ENCODE peak calls at places on chromosomes 12 and 14, in eight cellular contexts. One of them, this sample, is unnamed.

GRCh38 chr12:108511633-108512540 is 3.2 kb upstream of the FICD start:
- DNase-seq in astrocyte of the cerebellum: peak; percentile 53
- DNase-seq in psoas muscle: peak; percentile 55
- DNase-seq in left ventricle myocardium inferior: peak; percentile 56
- DNase-seq in HFF-Myc: peak; percentile 65
- DNase-seq in WERI-Rb-1: peak; percentile 72
- DNase-seq in WTC11: peak; percentile 85
- DNase-seq in astrocyte of the spinal cord: peak; percentile 63
- DNase-seq in this sample: peak; percentile 73

GRCh38 chr12:89370411-89370810 is 18.1 kb upstream of the DUSP6 start:
- DNase-seq in psoas muscle: no peak
- DNase-seq in WTC11: no peak
- DNase-seq in left ventricle myocardium inferior: no peak
- DNase-seq in HFF-Myc: no peak
- DNase-seq in WERI-Rb-1: no peak
- DNase-seq in astrocyte of the cerebellum: no peak
- DNase-seq in astrocyte of the spinal cord: no peak
- DNase-seq in this sample: no peak

GRCh38 chr12:9674226-9674590 is 4.7 kb downstream of the CLEC2D start:
- DNase-seq in astrocyte of the cerebellum: no peak
- DNase-seq in WERI-Rb-1: no peak
- DNase-seq in left ventricle myocardium inferior: no peak
- DNase-seq in psoas muscle: no peak
- DNase-seq in WTC11: no peak
- DNase-seq in HFF-Myc: no peak
- DNase-seq in astrocyte of the spinal cord: no peak
- DNase-seq in this sample: no peak

GRCh38 chr12:77940566-77940965 is 109.9 kb downstream of the NAV3 start:
- DNase-seq in astrocyte of the cerebellum: no peak
- DNase-seq in WTC11: no peak
- DNase-seq in WERI-Rb-1: no peak
- DNase-seq in left ventricle myocardium inferior: no peak
- DNase-seq in astrocyte of the spinal cord: no peak
- DNase-seq in psoas muscle: no peak
- DNase-seq in HFF-Myc: peak; percentile 76
- DNase-seq in this sample: no peak

GRCh38 chr12:49347307-49348237 is 884 bp downstream of the DNAJC22 start:
- DNase-seq in WTC11: peak; percentile 93
- DNase-seq in astrocyte of the spinal cord: peak; percentile 90
- DNase-seq in left ventricle myocardium inferior: peak; percentile 69
- DNase-seq in WERI-Rb-1: peak; percentile 84
- DNase-seq in astrocyte of the cerebellum: peak; percentile 53
- DNase-seq in HFF-Myc: no peak
- DNase-seq in psoas muscle: peak; percentile 73
- DNase-seq in this sample: peak; percentile 86

GRCh38 chr12:11771356-11771755 is 121.9 kb downstream of the ETV6 start:
- DNase-seq in WTC11: no peak
- DNase-seq in astrocyte of the spinal cord: peak; percentile 65
- DNase-seq in left ventricle myocardium inferior: no peak
- DNase-seq in astrocyte of the cerebellum: no peak
- DNase-seq in WERI-Rb-1: no peak
- DNase-seq in psoas muscle: no peak
- DNase-seq in HFF-Myc: no peak
- DNase-seq in this sample: no peak

GRCh38 chr12:22016982-22017381 is 29.0 kb upstream of the CMAS start:
- DNase-seq in HFF-Myc: no peak
- DNase-seq in astrocyte of the cerebellum: no peak
- DNase-seq in astrocyte of the spinal cord: no peak
- DNase-seq in psoas muscle: no peak
- DNase-seq in WERI-Rb-1: no peak
- DNase-seq in left ventricle myocardium inferior: no peak
- DNase-seq in WTC11: no peak
- DNase-seq in this sample: no peak

GRCh38 chr12:16012086-16012485 is 101.0 kb downstream of the DERA start:
- DNase-seq in WTC11: no peak
- DNase-seq in left ventricle myocardium inferior: peak; percentile 63
- DNase-seq in WERI-Rb-1: peak; percentile 65
- DNase-seq in psoas muscle: peak; percentile 30
- DNase-seq in astrocyte of the cerebellum: peak; percentile 43
- DNase-seq in astrocyte of the spinal cord: peak; percentile 50
- DNase-seq in HFF-Myc: no peak
- DNase-seq in this sample: no peak

GRCh38 chr12:104064842-104065441 is 611 bp downstream of the HCFC2 start:
- DNase-seq in astrocyte of the spinal cord: peak; percentile 9
- DNase-seq in WERI-Rb-1: peak; percentile 30
- DNase-seq in HFF-Myc: no peak
- DNase-seq in psoas muscle: peak; percentile 20
- DNase-seq in astrocyte of the cerebellum: no peak
- DNase-seq in left ventricle myocardium inferior: peak; percentile 27
- DNase-seq in WTC11: no peak
- DNase-seq in this sample: no peak

GRCh38 chr12:127416796-127417195 is 850.2 kb upstream of the TMEM132C start:
- DNase-seq in HFF-Myc: no peak
- DNase-seq in WTC11: no peak
- DNase-seq in WERI-Rb-1: no peak
- DNase-seq in astrocyte of the cerebellum: no peak
- DNase-seq in left ventricle myocardium inferior: no peak
- DNase-seq in psoas muscle: no peak
- DNase-seq in astrocyte of the spinal cord: peak; percentile 59
- DNase-seq in this sample: no peak

GRCh38 chr12:9404469-9405260 is 196.5 kb upstream of the PZP start:
- DNase-seq in HFF-Myc: no peak
- DNase-seq in astrocyte of the cerebellum: no peak
- DNase-seq in psoas muscle: peak; percentile 20
- DNase-seq in WERI-Rb-1: no peak
- DNase-seq in astrocyte of the spinal cord: no peak
- DNase-seq in left ventricle myocardium inferior: no peak
- DNase-seq in WTC11: no peak
- DNase-seq in this sample: no peak

GRCh38 chr12:55797068-55797467 is 20.5 kb downstream of the SARNP start:
- DNase-seq in left ventricle myocardium inferior: no peak
- DNase-seq in WTC11: peak; percentile 36
- DNase-seq in WERI-Rb-1: peak; percentile 37
- DNase-seq in astrocyte of the cerebellum: peak; percentile 37
- DNase-seq in psoas muscle: no peak
- DNase-seq in astrocyte of the spinal cord: peak; percentile 55
- DNase-seq in HFF-Myc: no peak
- DNase-seq in this sample: peak; percentile 13

GRCh38 chr14:55351111-55351510 is 60.5 kb downstream of the ATG14 start:
- DNase-seq in HFF-Myc: no peak
- DNase-seq in astrocyte of the cerebellum: no peak
- DNase-seq in WERI-Rb-1: no peak
- DNase-seq in left ventricle myocardium inferior: no peak
- DNase-seq in psoas muscle: no peak
- DNase-seq in WTC11: no peak
- DNase-seq in astrocyte of the spinal cord: no peak
- DNase-seq in this sample: no peak

GRCh38 chr12:66418908-66419307 is 116.6 kb downstream of the HELB start:
- DNase-seq in WERI-Rb-1: no peak
- DNase-seq in left ventricle myocardium inferior: no peak
- DNase-seq in HFF-Myc: no peak
- DNase-seq in WTC11: no peak
- DNase-seq in psoas muscle: no peak
- DNase-seq in astrocyte of the spinal cord: no peak
- DNase-seq in astrocyte of the cerebellum: no peak
- DNase-seq in this sample: no peak

GRCh38 chr12:14811486-14811885 is 2.5 kb downstream of the SMCO3 start:
- DNase-seq in left ventricle myocardium inferior: no peak
- DNase-seq in WERI-Rb-1: no peak
- DNase-seq in psoas muscle: no peak
- DNase-seq in astrocyte of the spinal cord: no peak
- DNase-seq in WTC11: no peak
- DNase-seq in astrocyte of the cerebellum: no peak
- DNase-seq in HFF-Myc: no peak
- DNase-seq in this sample: no peak

GRCh38 chr12:14810167-14810952 is 3.6 kb downstream of the SMCO3 start:
- DNase-seq in WTC11: no peak
- DNase-seq in left ventricle myocardium inferior: no peak
- DNase-seq in psoas muscle: no peak
- DNase-seq in astrocyte of the spinal cord: no peak
- DNase-seq in astrocyte of the cerebellum: no peak
- DNase-seq in WERI-Rb-1: no peak
- DNase-seq in HFF-Myc: no peak
- DNase-seq in this sample: no peak

GRCh38 chr12:14814082-14814481 is at the start of gene SMCO3:
- DNase-seq in WTC11: no peak
- DNase-seq in psoas muscle: no peak
- DNase-seq in HFF-Myc: no peak
- DNase-seq in astrocyte of the cerebellum: no peak
- DNase-seq in WERI-Rb-1: no peak
- DNase-seq in left ventricle myocardium inferior: no peak
- DNase-seq in astrocyte of the spinal cord: no peak
- DNase-seq in this sample: no peak

DNA sequence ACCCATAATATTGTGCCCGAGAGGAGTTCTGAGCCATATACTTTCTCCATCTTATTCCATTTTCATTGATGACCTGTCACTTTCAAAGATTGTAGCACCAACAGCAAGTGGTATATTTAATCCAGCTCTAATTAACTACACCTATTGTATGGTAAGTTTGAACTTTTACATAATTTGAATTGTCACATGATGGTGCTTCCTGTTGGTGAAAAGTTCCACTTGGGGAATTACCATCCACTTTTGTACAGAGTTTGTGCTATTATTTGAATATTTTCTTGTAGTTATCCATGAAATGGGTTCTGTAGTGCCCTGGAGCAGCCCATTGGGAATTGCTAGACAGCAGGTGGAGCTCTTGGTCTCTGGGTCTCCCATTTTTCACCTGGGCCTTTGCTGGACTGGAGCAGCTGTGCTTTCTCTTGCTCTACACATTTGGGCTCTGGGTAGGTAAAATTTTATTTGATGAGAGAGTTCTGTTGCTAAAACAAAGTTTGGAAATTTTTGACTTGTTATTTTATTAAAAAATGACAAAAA is 3.0 kb downstream of the SMCO3 start:
- DNase-seq in astrocyte of the cerebellum: no peak
- DNase-seq in astrocyte of the spinal cord: peak; percentile 24
- DNase-seq in left ventricle myocardium inferior: no peak
- DNase-seq in psoas muscle: no peak
- DNase-seq in HFF-Myc: no peak
- DNase-seq in WTC11: peak; percentile 49
- DNase-seq in WERI-Rb-1: peak; percentile 28
- DNase-seq in this sample: no peak
- TF ChIP-seq CTCF in astrocyte of the cerebellum: peak; percentile 64
- TF ChIP-seq CTCF in astrocyte of the spinal cord: peak; percentile 68
- TF ChIP-seq CTCF in left ventricle myocardium inferior: peak; percentile 56
- TF ChIP-seq CTCF in psoas muscle: peak; percentile 31
- TF ChIP-seq CTCF in HFF-Myc: peak; percentile 50
- TF ChIP-seq CTCF in WTC11: no peak
- TF ChIP-seq CTCF in WERI-Rb-1: peak; percentile 55
- TF ChIP-seq CTCF in this sample: no peak

GRCh38 chr12:47904647-47905312 is at the start of gene VDR:
- DNase-seq in astrocyte of the spinal cord: peak; percentile 62
- DNase-seq in WTC11: peak; percentile 83
- DNase-seq in astrocyte of the cerebellum: no peak
- DNase-seq in WERI-Rb-1: peak; percentile 78
- DNase-seq in psoas muscle: peak; percentile 74
- DNase-seq in left ventricle myocardium inferior: peak; percentile 70
- DNase-seq in HFF-Myc: no peak
- DNase-seq in this sample: peak; percentile 43
- TF ChIP-seq CTCF in astrocyte of the spinal cord: peak; percentile 18
- TF ChIP-seq CTCF in WTC11: no peak
- TF ChIP-seq CTCF in astrocyte of the cerebellum: no peak
- TF ChIP-seq CTCF in WERI-Rb-1: peak; percentile 24
- TF ChIP-seq CTCF in psoas muscle: peak; percentile 13
- TF ChIP-seq CTCF in left ventricle myocardium inferior: peak; percentile 19
- TF ChIP-seq CTCF in HFF-Myc: peak; percentile 23
- TF ChIP-seq CTCF in this sample: no peak

DNA sequence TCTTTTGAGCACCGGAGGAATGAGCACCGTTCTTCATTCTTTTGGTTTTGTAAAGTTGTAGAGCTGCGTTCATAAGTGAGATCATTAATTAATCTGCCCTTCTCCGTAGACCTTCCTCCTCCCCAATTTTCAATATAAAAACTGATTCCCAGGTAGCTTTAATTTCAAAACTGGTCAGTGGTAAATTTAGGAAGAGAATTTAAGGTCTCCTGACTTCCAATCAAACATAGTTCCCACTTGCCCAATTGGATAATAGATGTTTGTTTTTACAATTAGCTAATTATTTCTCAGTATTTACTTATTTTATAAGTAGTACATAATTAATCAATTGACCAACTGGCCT is 27.2 kb upstream of the YBX3 start:
- DNase-seq in astrocyte of the cerebellum: no peak
- DNase-seq in astrocyte of the spinal cord: no peak
- DNase-seq in psoas muscle: no peak
- DNase-seq in WERI-Rb-1: no peak
- DNase-seq in left ventricle myocardium inferior: no peak
- DNase-seq in WTC11: no peak
- DNase-seq in HFF-Myc: no peak
- DNase-seq in this sample: no peak
- TF ChIP-seq CTCF in astrocyte of the cerebellum: no peak
- TF ChIP-seq CTCF in astrocyte of the spinal cord: no peak
- TF ChIP-seq CTCF in psoas muscle: no peak
- TF ChIP-seq CTCF in WERI-Rb-1: no peak
- TF ChIP-seq CTCF in left ventricle myocardium inferior: peak; percentile 38
- TF ChIP-seq CTCF in WTC11: no peak
- TF ChIP-seq CTCF in HFF-Myc: no peak
- TF ChIP-seq CTCF in this sample: peak; percentile 51

GRCh38 chr12:122880668-122881067 is 15.3 kb downstream of the VPS37B start:
- DNase-seq in psoas muscle: no peak
- DNase-seq in HFF-Myc: no peak
- DNase-seq in astrocyte of the cerebellum: no peak
- DNase-seq in WTC11: no peak
- DNase-seq in left ventricle myocardium inferior: no peak
- DNase-seq in WERI-Rb-1: peak; percentile 70
- DNase-seq in astrocyte of the spinal cord: peak; percentile 67
- DNase-seq in this sample: no peak
- TF ChIP-seq CTCF in psoas muscle: peak; percentile 18
- TF ChIP-seq CTCF in HFF-Myc: peak; percentile 69
- TF ChIP-seq CTCF in astrocyte of the cerebellum: peak; percentile 64
- TF ChIP-seq CTCF in WTC11: no peak
- TF ChIP-seq CTCF in left ventricle myocardium inferior: peak; percentile 43
- TF ChIP-seq CTCF in WERI-Rb-1: peak; percentile 87
- TF ChIP-seq CTCF in astrocyte of the spinal cord: peak; percentile 65
- TF ChIP-seq CTCF in this sample: peak; percentile 54

DNA sequence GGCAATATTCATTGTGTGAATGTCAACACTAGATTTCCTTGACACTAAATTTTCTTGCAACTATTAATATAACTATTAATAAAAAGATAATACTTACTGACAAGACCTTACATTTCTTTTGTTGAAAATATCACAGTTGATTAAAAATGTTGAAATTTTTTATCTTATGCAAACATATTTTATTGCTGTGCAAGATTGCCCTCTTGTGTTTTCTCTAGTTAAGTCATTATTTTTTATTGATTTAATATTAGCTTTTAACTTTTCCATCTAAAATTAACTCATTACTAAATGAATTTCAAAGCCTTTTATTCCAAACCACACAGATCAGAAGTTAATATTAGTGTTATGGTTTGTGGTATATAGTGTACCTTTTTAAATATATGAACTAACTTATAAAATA is 11.7 kb upstream of the NAA30 start:
- DNase-seq in left ventricle myocardium inferior: no peak
- DNase-seq in psoas muscle: no peak
- DNase-seq in HFF-Myc: no peak
- DNase-seq in astrocyte of the cerebellum: no peak
- DNase-seq in astrocyte of the spinal cord: peak; percentile 15
- DNase-seq in WERI-Rb-1: no peak
- DNase-seq in WTC11: no peak
- DNase-seq in this sample: no peak
- TF ChIP-seq CTCF in left ventricle myocardium inferior: no peak
- TF ChIP-seq CTCF in psoas muscle: no peak
- TF ChIP-seq CTCF in HFF-Myc: no peak
- TF ChIP-seq CTCF in astrocyte of the cerebellum: no peak
- TF ChIP-seq CTCF in astrocyte of the spinal cord: peak; percentile 11
- TF ChIP-seq CTCF in WERI-Rb-1: no peak
- TF ChIP-seq CTCF in WTC11: no peak
- TF ChIP-seq CTCF in this sample: peak; percentile 46

This sample was measured in neural crest cell.